ENCODE peak calls at places on chromosomes 11 and 22, in nine cellular contexts. N, I, V, O, U, J, Y, K and H are unnamed samples.

GRCh38 chr11:621838-622237 is 2.9 kb downstream of the CDHR5 start:
- DNase-seq in N (no peak), I (no peak), V (no peak), O (no peak), U (no peak), J (no peak), Y (no peak), K (no peak), H (no peak)

GRCh38 chr11:34997872-34998548 is 81.6 kb downstream of the PDHX start:
- DNase-seq in N (no peak), I (no peak), V (no peak), O (no peak), U (no peak), J (peak), Y (peak), K (no peak), H (peak)

GRCh38 chr22:32745251-32745995 is 56.1 kb upstream of the TIMP3 start:
- DNase-seq in N (peak), I (no peak), V (no peak), O (no peak), U (peak), J (peak), Y (no peak), K (no peak), H (peak)

GRCh38 chr22:23305321-23305910 is 125.1 kb downstream of the BCR start:
- DNase-seq in N (no peak), I (no peak), V (no peak), O (no peak), U (peak), J (peak), Y (no peak), K (no peak), H (peak)

GRCh38 chr11:75383246-75383645 is 16.1 kb upstream of the RPS3 start:
- DNase-seq in N (no peak), I (no peak), V (no peak), O (no peak), U (no peak), J (no peak), Y (peak), K (no peak), H (no peak)

GRCh38 chr11:84552791-84553190 is 1074.4 kb downstream of the DLG2 start:
- DNase-seq in N (no peak), I (no peak), V (no peak), O (no peak), U (no peak), J (no peak), Y (no peak), K (no peak), H (no peak)

GRCh38 chr11:67463186-67463585 is 5.9 kb downstream of the TMEM134 start:
- DNase-seq in N (no peak), I (no peak), V (no peak), O (no peak), U (no peak), J (no peak), Y (no peak), K (no peak), H (no peak)

GRCh38 chr11:66002648-66003225 is 434 bp downstream of the BANF1 start:
- DNase-seq in N (peak), I (peak), V (no peak), O (no peak), U (no peak), J (peak), Y (peak), K (peak), H (peak)

GRCh38 chr22:46620588-46621242 is 529 bp downstream of the GRAMD4 start:
- DNase-seq in N (no peak), I (no peak), V (no peak), O (no peak), U (no peak), J (no peak), Y (no peak), K (peak), H (no peak)

GRCh38 chr11:107565219-107565937 is at the start of gene ALKBH8:
- DNase-seq in N (peak), I (peak), V (no peak), O (peak), U (no peak), J (peak), Y (peak), K (peak), H (peak)

GRCh38 chr11:35305670-35306382 is 113.5 kb downstream of the SLC1A2 start:
- DNase-seq in N (peak), I (peak), V (no peak), O (no peak), U (no peak), J (peak), Y (peak), K (no peak), H (peak)

GRCh38 chr22:44727148-44727547 is 25.1 kb downstream of the PRR5 start:
- DNase-seq in N (no peak), I (no peak), V (no peak), O (no peak), U (no peak), J (no peak), Y (no peak), K (peak), H (no peak)

GRCh38 chr11:67517784-67518552 is 5.3 kb downstream of the CABP2 start:
- DNase-seq in N (no peak), I (no peak), V (no peak), O (no peak), U (no peak), J (no peak), Y (no peak), K (no peak), H (no peak)

GRCh38 chr11:14342906-14343305 is 16.1 kb downstream of the RRAS2 start:
- DNase-seq in N (no peak), I (peak), V (peak), O (no peak), U (no peak), J (peak), Y (no peak), K (no peak), H (peak)

GRCh38 chr11:12193515-12194336 is 83.3 kb downstream of the MICAL2 start:
- DNase-seq in N (no peak), I (no peak), V (no peak), O (no peak), U (no peak), J (no peak), Y (no peak), K (no peak), H (no peak)

GRCh38 chr22:50247748-50248147 is 2.9 kb upstream of the TUBGCP6 start:
- DNase-seq in N (peak), I (peak), V (no peak), O (no peak), U (no peak), J (peak), Y (peak), K (peak), H (peak)

GRCh38 chr22:25844601-25845000 is 102.6 kb downstream of the MYO18B start:
- DNase-seq in N (no peak), I (no peak), V (no peak), O (no peak), U (no peak), J (no peak), Y (no peak), K (no peak), H (no peak)

GRCh38 chr22:43004362-43005035 is 10.4 kb downstream of the PACSIN2 start:
- DNase-seq in N (peak), I (no peak), V (no peak), O (no peak), U (peak), J (no peak), Y (peak), K (peak), H (no peak)

DNA sequence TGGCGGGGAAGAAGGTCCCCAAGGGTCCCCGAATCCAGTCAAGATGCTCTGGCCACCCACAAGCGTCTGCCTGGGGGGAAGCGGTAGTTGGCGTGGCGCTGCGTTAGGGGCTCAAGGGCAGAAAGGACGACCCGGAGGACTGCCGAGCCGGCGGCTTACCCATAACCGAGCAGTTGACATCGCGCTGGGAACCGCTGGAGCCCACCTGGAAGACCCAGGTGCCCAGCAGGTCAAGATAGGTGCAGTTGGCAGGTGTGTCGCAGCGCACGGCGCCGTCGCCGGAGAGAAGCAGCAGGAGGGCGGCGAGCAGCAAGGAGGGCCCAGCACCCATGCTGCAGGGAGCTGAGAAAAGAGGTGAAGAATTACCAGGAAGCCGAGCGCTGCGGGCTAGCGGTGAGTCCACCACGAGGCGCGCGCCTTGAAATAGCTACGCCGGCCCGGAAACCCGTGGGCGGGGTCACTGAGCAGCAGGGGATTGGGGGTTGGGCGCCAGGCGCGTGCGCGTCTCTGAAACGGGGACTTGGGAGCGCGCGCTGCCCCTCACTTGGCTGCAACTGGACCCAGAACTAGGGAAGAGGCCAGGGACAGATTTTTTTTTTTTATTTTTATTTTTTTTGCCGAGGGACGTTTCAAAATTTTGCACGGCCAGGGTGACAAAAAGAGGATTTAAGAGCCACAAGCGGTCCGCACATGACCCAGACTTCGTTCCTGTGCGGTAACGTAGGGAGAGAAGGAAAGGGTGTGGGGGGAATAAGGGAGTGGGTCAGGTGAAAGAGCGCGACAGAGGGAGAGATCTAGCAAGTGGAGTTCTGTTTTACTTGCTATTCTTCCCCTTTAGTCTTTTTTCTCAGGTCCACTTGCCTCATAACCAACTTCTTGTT is at the start of gene CTSC:
- DNase-seq in N (peak), I (peak), V (peak), O (peak), U (no peak), J (peak), Y (peak), K (peak), H (peak)
- TF ChIP-seq CTCF in N (no peak), I (no peak), V (no peak), O (no peak), U (peak), J (no peak), Y (no peak), K (no peak), H (no peak)

GRCh38 chr22:19169947-19170318 is 8.6 kb downstream of the SLC25A1 start:
- DNase-seq in N (no peak), I (no peak), V (no peak), O (no peak), U (no peak), J (no peak), Y (no peak), K (no peak), H (no peak)
- H3K4me3 ChIP-seq in N (no peak), I (no peak), V (no peak), O (peak), U (no peak), J (no peak), Y (no peak), K (no peak), H (peak)

GRCh38 chr11:64150051-64150450 is 15.9 kb downstream of the MACROD1 start:
- DNase-seq in N (no peak), I (no peak), V (no peak), O (no peak), U (no peak), J (no peak), Y (no peak), K (no peak), H (no peak)

GRCh38 chr11:64148917-64149617 is 16.8 kb downstream of the MACROD1 start:
- DNase-seq in N (no peak), I (no peak), V (no peak), O (no peak), U (no peak), J (no peak), Y (no peak), K (no peak), H (no peak)

GRCh38 chr11:64144587-64145295 is 21.2 kb downstream of the MACROD1 start:
- DNase-seq in N (no peak), I (no peak), V (no peak), O (no peak), U (no peak), J (no peak), Y (no peak), K (no peak), H (no peak)

GRCh38 chr11:64148200-64148916 is 17.6 kb downstream of the MACROD1 start:
- DNase-seq in N (peak), I (peak), V (peak), O (no peak), U (peak), J (peak), Y (peak), K (peak), H (peak)

GRCh38 chr11:64146036-64146943 is 19.6 kb downstream of the MACROD1 start:
- DNase-seq in N (peak), I (peak), V (no peak), O (no peak), U (no peak), J (peak), Y (peak), K (peak), H (peak)
- TF ChIP-seq CTCF in N (peak), I (peak), V (peak), O (no peak), U (peak), J (peak), Y (peak), K (peak), H (peak)

DNA sequence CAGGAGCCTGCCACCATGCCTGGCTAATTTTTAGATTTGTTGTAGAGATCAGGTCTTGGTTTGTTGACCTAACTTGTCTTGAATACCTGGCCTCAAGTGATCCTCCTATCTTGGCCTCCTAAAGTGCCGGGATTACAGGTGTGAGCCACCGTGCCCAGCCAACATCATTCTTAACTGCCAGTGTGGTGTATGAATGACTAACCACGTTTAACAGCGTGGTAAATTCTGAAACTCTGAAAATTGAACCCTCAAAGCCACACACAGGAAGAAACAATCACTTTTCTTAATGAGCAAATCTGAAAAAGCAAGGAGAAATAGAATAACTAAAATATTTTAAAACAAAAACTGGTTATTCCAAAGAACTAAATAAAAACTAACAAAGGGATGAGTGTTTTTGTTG is 7.4 kb downstream of the TMEM9B start:
- DNase-seq in N (no peak), I (no peak), V (no peak), O (no peak), U (no peak), J (no peak), Y (no peak), K (no peak), H (no peak)
- H3K4me3 ChIP-seq in N (no peak), I (no peak), V (no peak), O (no peak), U (no peak), J (no peak), Y (no peak), K (no peak), H (no peak)

DNA sequence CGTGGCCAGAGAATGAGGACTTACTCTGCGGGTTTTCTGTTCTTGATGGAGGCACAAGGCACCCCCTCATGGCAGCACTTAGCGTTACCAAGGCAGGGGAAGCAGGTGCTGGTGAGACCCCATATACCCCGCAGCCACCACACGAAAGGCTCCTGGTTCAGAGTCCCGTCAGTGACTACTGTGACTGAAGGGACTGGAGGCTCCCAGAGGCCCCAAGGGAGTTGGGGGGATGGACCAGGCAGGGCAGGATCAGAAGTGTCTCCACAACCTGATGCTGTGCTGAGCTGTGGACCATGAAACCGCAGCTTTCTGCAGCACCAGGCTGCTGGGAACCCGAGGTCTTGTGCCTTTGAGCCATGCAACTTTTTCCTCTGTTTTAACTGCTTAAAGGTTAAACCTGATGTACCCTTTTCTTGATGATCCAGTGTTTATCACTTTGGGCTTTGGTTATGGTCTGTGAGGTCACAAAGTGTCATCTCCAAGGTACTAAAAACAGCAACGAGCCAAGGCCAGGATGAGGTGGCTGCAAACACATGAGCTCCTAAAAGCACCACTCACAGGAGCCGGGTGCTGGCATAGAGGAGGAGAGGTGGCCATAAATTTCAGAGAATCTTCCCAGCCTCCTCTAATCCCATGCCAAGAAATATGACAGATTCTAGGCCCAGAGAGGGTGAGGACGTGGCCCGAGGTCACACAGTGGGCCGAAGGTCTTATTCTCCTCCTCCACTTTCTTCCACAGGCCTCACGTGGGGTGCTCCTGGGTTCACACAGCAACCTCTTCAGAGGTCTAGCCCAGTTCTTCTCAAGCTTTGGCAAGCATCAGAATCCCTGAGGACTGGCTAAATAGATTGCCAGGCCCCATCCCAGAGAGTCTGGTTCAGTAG is 4.2 kb upstream of the LRRC32 start:
- DNase-seq in N (no peak), I (no peak), V (no peak), O (no peak), U (no peak), J (no peak), Y (no peak), K (no peak), H (no peak)
- TF ChIP-seq CTCF in N (no peak), I (no peak), V (no peak), O (no peak), U (no peak), J (no peak), Y (no peak), K (no peak), H (peak)

GRCh38 chr22:29332886-29333496 is 17.5 kb upstream of the RASL10A start:
- DNase-seq in N (no peak), I (no peak), V (no peak), O (no peak), U (no peak), J (no peak), Y (no peak), K (no peak), H (no peak)
- H3K4me3 ChIP-seq in N (no peak), I (no peak), V (no peak), O (no peak), U (no peak), J (no peak), Y (no peak), K (no peak), H (no peak)

GRCh38 chr11:3981084-3981633 is 113.4 kb upstream of the RRM1 start:
- DNase-seq in N (no peak), I (no peak), V (no peak), O (no peak), U (no peak), J (no peak), Y (no peak), K (no peak), H (no peak)

GRCh38 chr11:3982431-3982830 is 112.2 kb upstream of the RRM1 start:
- DNase-seq in N (no peak), I (no peak), V (no peak), O (no peak), U (no peak), J (no peak), Y (no peak), K (no peak), H (no peak)

GRCh38 chr11:3986301-3986700 is 108.3 kb upstream of the RRM1 start:
- DNase-seq in N (no peak), I (no peak), V (no peak), O (no peak), U (no peak), J (no peak), Y (no peak), K (no peak), H (no peak)

GRCh38 chr11:3984896-3985295 is 109.7 kb upstream of the RRM1 start:
- DNase-seq in N (no peak), I (no peak), V (no peak), O (no peak), U (no peak), J (peak), Y (no peak), K (no peak), H (peak)

DNA sequence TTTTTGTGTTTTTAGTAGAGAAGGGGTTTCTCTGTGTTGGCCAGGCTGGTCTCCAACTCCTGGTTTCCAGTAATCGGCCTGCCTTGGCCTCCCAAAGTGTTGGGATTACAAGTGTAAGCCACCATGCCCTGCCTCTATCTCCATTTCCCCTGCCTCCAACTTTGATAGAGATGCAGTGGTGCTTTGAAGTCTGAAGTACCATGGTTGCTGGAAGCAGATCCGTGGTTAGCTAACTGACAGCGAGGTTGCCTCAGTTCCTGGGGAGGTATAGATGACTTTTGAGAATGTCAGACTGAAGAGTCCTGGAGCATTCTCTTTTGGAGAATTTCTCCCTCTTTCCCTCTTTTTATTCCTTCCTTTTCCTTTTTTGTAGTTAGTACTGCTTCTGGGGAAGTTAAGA is 111.5 kb upstream of the RRM1 start:
- DNase-seq in N (no peak), I (no peak), V (no peak), O (no peak), U (no peak), J (no peak), Y (no peak), K (no peak), H (no peak)
- TF ChIP-seq CTCF in N (no peak), I (no peak), V (no peak), O (no peak), U (no peak), J (no peak), Y (no peak), K (no peak), H (no peak)